ENCODE peak calls at places on chromosomes 5 and 9, in four cellular contexts. One of them, this sample, is unnamed.
A peak's percentile ranks its signal among the peaks of the same experiment; 100 is the strongest.

GRCh38 chr5:61286446-61287132 is 45.5 kb upstream of the ZSWIM6 start:
- ATAC-seq in central memory CD8-positive, alpha-beta T cell: no peak
- ATAC-seq in Right ventricle myocardium inferior: no peak
- ATAC-seq in activated CD8-positive, alpha-beta T cell treated with anti-CD3 and anti-CD28 coated beads for 36 hours: no peak
- ATAC-seq in this sample: no peak

GRCh38 chr5:177500685-177501522 is 3.5 kb upstream of the PDLIM7 start:
- ATAC-seq in activated CD8-positive, alpha-beta T cell treated with anti-CD3 and anti-CD28 coated beads for 36 hours: peak; percentile 18
- ATAC-seq in Right ventricle myocardium inferior: peak; percentile 47
- ATAC-seq in central memory CD8-positive, alpha-beta T cell: no peak
- ATAC-seq in this sample: peak; percentile 33

GRCh38 chr5:170103447-170103846 is 2.2 kb upstream of the FOXI1 start:
- ATAC-seq in activated CD8-positive, alpha-beta T cell treated with anti-CD3 and anti-CD28 coated beads for 36 hours: no peak
- ATAC-seq in central memory CD8-positive, alpha-beta T cell: no peak
- ATAC-seq in Right ventricle myocardium inferior: no peak
- ATAC-seq in this sample: no peak

GRCh38 chr9:8186553-8186952 is 387.0 kb upstream of the DMAC1 start:
- ATAC-seq in central memory CD8-positive, alpha-beta T cell: no peak
- ATAC-seq in Right ventricle myocardium inferior: no peak
- ATAC-seq in activated CD8-positive, alpha-beta T cell treated with anti-CD3 and anti-CD28 coated beads for 36 hours: peak; percentile 40
- ATAC-seq in this sample: peak; percentile 65

GRCh38 chr9:38380872-38381534 is 11.5 kb upstream of the ALDH1B1 start:
- ATAC-seq in activated CD8-positive, alpha-beta T cell treated with anti-CD3 and anti-CD28 coated beads for 36 hours: no peak
- ATAC-seq in Right ventricle myocardium inferior: no peak
- ATAC-seq in central memory CD8-positive, alpha-beta T cell: no peak
- ATAC-seq in this sample: no peak

GRCh38 chr5:172437445-172438303 is 16.7 kb downstream of the SH3PXD2B start:
- ATAC-seq in activated CD8-positive, alpha-beta T cell treated with anti-CD3 and anti-CD28 coated beads for 36 hours: no peak
- ATAC-seq in central memory CD8-positive, alpha-beta T cell: no peak
- ATAC-seq in Right ventricle myocardium inferior: peak; percentile 70
- ATAC-seq in this sample: no peak

GRCh38 chr9:131669234-131670172 is 70.4 kb downstream of the RAPGEF1 start:
- ATAC-seq in central memory CD8-positive, alpha-beta T cell: no peak
- ATAC-seq in activated CD8-positive, alpha-beta T cell treated with anti-CD3 and anti-CD28 coated beads for 36 hours: peak; percentile 12
- ATAC-seq in Right ventricle myocardium inferior: peak; percentile 12
- ATAC-seq in this sample: peak; percentile 45

GRCh38 chr5:16776611-16777251 is 159.4 kb downstream of the MYO10 start:
- ATAC-seq in central memory CD8-positive, alpha-beta T cell: no peak
- ATAC-seq in activated CD8-positive, alpha-beta T cell treated with anti-CD3 and anti-CD28 coated beads for 36 hours: no peak
- ATAC-seq in Right ventricle myocardium inferior: peak; percentile 79
- ATAC-seq in this sample: peak; percentile 52

GRCh38 chr9:112753725-112754124 is 3.2 kb downstream of the SNX30 start:
- ATAC-seq in central memory CD8-positive, alpha-beta T cell: no peak
- ATAC-seq in activated CD8-positive, alpha-beta T cell treated with anti-CD3 and anti-CD28 coated beads for 36 hours: peak; percentile 8
- ATAC-seq in Right ventricle myocardium inferior: no peak
- ATAC-seq in this sample: peak; percentile 50

GRCh38 chr5:5303242-5303641 is 119.2 kb upstream of the ICE1 start:
- ATAC-seq in Right ventricle myocardium inferior: no peak
- ATAC-seq in activated CD8-positive, alpha-beta T cell treated with anti-CD3 and anti-CD28 coated beads for 36 hours: no peak
- ATAC-seq in central memory CD8-positive, alpha-beta T cell: no peak
- ATAC-seq in this sample: no peak

GRCh38 chr5:73446631-73447233 is 1.8 kb downstream of the FOXD1 start:
- ATAC-seq in central memory CD8-positive, alpha-beta T cell: no peak
- ATAC-seq in Right ventricle myocardium inferior: no peak
- ATAC-seq in activated CD8-positive, alpha-beta T cell treated with anti-CD3 and anti-CD28 coated beads for 36 hours: no peak
- ATAC-seq in this sample: no peak

GRCh38 chr5:109945097-109945678 is 255.5 kb downstream of the MAN2A1 start:
- ATAC-seq in activated CD8-positive, alpha-beta T cell treated with anti-CD3 and anti-CD28 coated beads for 36 hours: peak; percentile 80
- ATAC-seq in central memory CD8-positive, alpha-beta T cell: no peak
- ATAC-seq in Right ventricle myocardium inferior: no peak
- ATAC-seq in this sample: peak; percentile 59

GRCh38 chr9:120434532-120434931 is 145.4 kb downstream of the CDK5RAP2 start:
- ATAC-seq in central memory CD8-positive, alpha-beta T cell: no peak
- ATAC-seq in Right ventricle myocardium inferior: peak; percentile 93
- ATAC-seq in activated CD8-positive, alpha-beta T cell treated with anti-CD3 and anti-CD28 coated beads for 36 hours: no peak
- ATAC-seq in this sample: no peak

GRCh38 chr5:94900006-94900505 is 281.6 kb downstream of the SLF1 start:
- ATAC-seq in central memory CD8-positive, alpha-beta T cell: no peak
- ATAC-seq in activated CD8-positive, alpha-beta T cell treated with anti-CD3 and anti-CD28 coated beads for 36 hours: no peak
- ATAC-seq in Right ventricle myocardium inferior: no peak
- ATAC-seq in this sample: no peak

GRCh38 chr9:134215709-134216448 is 51.5 kb upstream of the RNU6ATAC start:
- ATAC-seq in Right ventricle myocardium inferior: peak; percentile 28
- ATAC-seq in activated CD8-positive, alpha-beta T cell treated with anti-CD3 and anti-CD28 coated beads for 36 hours: no peak
- ATAC-seq in central memory CD8-positive, alpha-beta T cell: no peak
- ATAC-seq in this sample: no peak

GRCh38 chr5:160484644-160485043 is 63.0 kb downstream of the PTTG1 start:
- ATAC-seq in Right ventricle myocardium inferior: no peak
- ATAC-seq in central memory CD8-positive, alpha-beta T cell: no peak
- ATAC-seq in activated CD8-positive, alpha-beta T cell treated with anti-CD3 and anti-CD28 coated beads for 36 hours: no peak
- ATAC-seq in this sample: no peak

GRCh38 chr9:98884849-98885248 is 58.9 kb upstream of the COL15A1 start:
- ATAC-seq in Right ventricle myocardium inferior: no peak
- ATAC-seq in activated CD8-positive, alpha-beta T cell treated with anti-CD3 and anti-CD28 coated beads for 36 hours: no peak
- ATAC-seq in central memory CD8-positive, alpha-beta T cell: no peak
- ATAC-seq in this sample: no peak

GRCh38 chr9:6630502-6631206 is 14.9 kb downstream of the GLDC start:
- ATAC-seq in central memory CD8-positive, alpha-beta T cell: peak; percentile 76
- ATAC-seq in Right ventricle myocardium inferior: no peak
- ATAC-seq in activated CD8-positive, alpha-beta T cell treated with anti-CD3 and anti-CD28 coated beads for 36 hours: no peak
- ATAC-seq in this sample: peak; percentile 94

GRCh38 chr5:77960305-77960704 is 184.2 kb upstream of the TBCA start:
- ATAC-seq in activated CD8-positive, alpha-beta T cell treated with anti-CD3 and anti-CD28 coated beads for 36 hours: no peak
- ATAC-seq in Right ventricle myocardium inferior: no peak
- ATAC-seq in central memory CD8-positive, alpha-beta T cell: peak; percentile 28
- ATAC-seq in this sample: no peak

GRCh38 chr9:135471751-135472640 is 7.6 kb upstream of the PPP1R26 start:
- ATAC-seq in activated CD8-positive, alpha-beta T cell treated with anti-CD3 and anti-CD28 coated beads for 36 hours: no peak
- ATAC-seq in Right ventricle myocardium inferior: no peak
- ATAC-seq in central memory CD8-positive, alpha-beta T cell: no peak
- ATAC-seq in this sample: no peak

GRCh38 chr5:52995914-52996313 is 6.8 kb downstream of the ITGA2 start:
- ATAC-seq in activated CD8-positive, alpha-beta T cell treated with anti-CD3 and anti-CD28 coated beads for 36 hours: no peak
- ATAC-seq in Right ventricle myocardium inferior: no peak
- ATAC-seq in central memory CD8-positive, alpha-beta T cell: no peak
- ATAC-seq in this sample: no peak